ENCODE peak calls at places on chromosomes 5 and 9, in eight cellular contexts. One of them, this sample, is unnamed.

GRCh38 chr5:66739923-66740322 is 143.7 kb downstream of the MAST4 start:
- DNase-seq in sigmoid colon: no peak
- DNase-seq in upper lobe of right lung: no peak
- DNase-seq in CD8-positive, alpha-beta T cell: no peak
- DNase-seq in tibial artery: no peak
- DNase-seq in endodermal cell: no peak
- DNase-seq in right lobe of liver: no peak
- DNase-seq in left ventricle myocardium inferior: no peak
- DNase-seq in this sample: no peak

GRCh38 chr5:141876628-141877477 is 1.4 kb downstream of the PCDH1 start:
- DNase-seq in sigmoid colon: no peak
- DNase-seq in upper lobe of right lung: peak; percentile 87
- DNase-seq in CD8-positive, alpha-beta T cell: no peak
- DNase-seq in tibial artery: no peak
- DNase-seq in endodermal cell: peak; percentile 85
- DNase-seq in right lobe of liver: peak; percentile 79
- DNase-seq in left ventricle myocardium inferior: no peak
- DNase-seq in this sample: no peak

GRCh38 chr5:38756068-38756467 is 89.7 kb upstream of the OSMR start:
- DNase-seq in sigmoid colon: no peak
- DNase-seq in upper lobe of right lung: no peak
- DNase-seq in CD8-positive, alpha-beta T cell: no peak
- DNase-seq in tibial artery: no peak
- DNase-seq in endodermal cell: no peak
- DNase-seq in right lobe of liver: no peak
- DNase-seq in left ventricle myocardium inferior: no peak
- DNase-seq in this sample: no peak

GRCh38 chr5:14068136-14068535 is 75.0 kb upstream of the TRIO start:
- DNase-seq in sigmoid colon: no peak
- DNase-seq in upper lobe of right lung: no peak
- DNase-seq in CD8-positive, alpha-beta T cell: no peak
- DNase-seq in tibial artery: no peak
- DNase-seq in endodermal cell: no peak
- DNase-seq in right lobe of liver: no peak
- DNase-seq in left ventricle myocardium inferior: no peak
- DNase-seq in this sample: no peak

GRCh38 chr5:80213467-80213866 is 42.4 kb downstream of the SERINC5 start:
- DNase-seq in sigmoid colon: no peak
- DNase-seq in upper lobe of right lung: no peak
- DNase-seq in CD8-positive, alpha-beta T cell: no peak
- DNase-seq in tibial artery: no peak
- DNase-seq in endodermal cell: no peak
- DNase-seq in right lobe of liver: no peak
- DNase-seq in left ventricle myocardium inferior: no peak
- DNase-seq in this sample: no peak

GRCh38 chr5:156654444-156654843 is 195.7 kb upstream of the PPP1R2B start:
- DNase-seq in sigmoid colon: no peak
- DNase-seq in upper lobe of right lung: no peak
- DNase-seq in CD8-positive, alpha-beta T cell: no peak
- DNase-seq in tibial artery: no peak
- DNase-seq in endodermal cell: no peak
- DNase-seq in right lobe of liver: no peak
- DNase-seq in left ventricle myocardium inferior: no peak
- DNase-seq in this sample: no peak

GRCh38 chr9:109246533-109246932 is 74.3 kb downstream of the EPB41L4B start:
- DNase-seq in sigmoid colon: no peak
- DNase-seq in upper lobe of right lung: no peak
- DNase-seq in CD8-positive, alpha-beta T cell: no peak
- DNase-seq in tibial artery: no peak
- DNase-seq in endodermal cell: no peak
- DNase-seq in right lobe of liver: no peak
- DNase-seq in left ventricle myocardium inferior: no peak
- DNase-seq in this sample: no peak

GRCh38 chr9:8899541-8899940 is 1100.0 kb upstream of the DMAC1 start:
- DNase-seq in sigmoid colon: no peak
- DNase-seq in upper lobe of right lung: no peak
- DNase-seq in CD8-positive, alpha-beta T cell: no peak
- DNase-seq in tibial artery: no peak
- DNase-seq in endodermal cell: no peak
- DNase-seq in right lobe of liver: no peak
- DNase-seq in left ventricle myocardium inferior: no peak
- DNase-seq in this sample: no peak

GRCh38 chr5:14463629-14464028 is 118.0 kb upstream of the OTULINL start:
- DNase-seq in sigmoid colon: no peak
- DNase-seq in upper lobe of right lung: no peak
- DNase-seq in CD8-positive, alpha-beta T cell: no peak
- DNase-seq in tibial artery: no peak
- DNase-seq in endodermal cell: no peak
- DNase-seq in right lobe of liver: no peak
- DNase-seq in left ventricle myocardium inferior: no peak
- DNase-seq in this sample: peak; percentile 46

GRCh38 chr5:1319436-1320343 is 24.8 kb upstream of the TERT start:
- DNase-seq in sigmoid colon: peak; percentile 47
- DNase-seq in upper lobe of right lung: peak; percentile 58
- DNase-seq in CD8-positive, alpha-beta T cell: no peak
- DNase-seq in tibial artery: peak; percentile 9
- DNase-seq in endodermal cell: peak; percentile 35
- DNase-seq in right lobe of liver: no peak
- DNase-seq in left ventricle myocardium inferior: no peak
- DNase-seq in this sample: no peak

GRCh38 chr5:135887881-135888614 is 7.6 kb downstream of the IL9 start:
- DNase-seq in sigmoid colon: no peak
- DNase-seq in upper lobe of right lung: no peak
- DNase-seq in CD8-positive, alpha-beta T cell: no peak
- DNase-seq in tibial artery: no peak
- DNase-seq in endodermal cell: peak; percentile 73
- DNase-seq in right lobe of liver: no peak
- DNase-seq in left ventricle myocardium inferior: no peak
- DNase-seq in this sample: peak; percentile 83

GRCh38 chr5:105508519-105508918 is 1945.9 kb upstream of the NUDT12 start:
- DNase-seq in sigmoid colon: no peak
- DNase-seq in upper lobe of right lung: no peak
- DNase-seq in CD8-positive, alpha-beta T cell: no peak
- DNase-seq in tibial artery: no peak
- DNase-seq in endodermal cell: no peak
- DNase-seq in right lobe of liver: no peak
- DNase-seq in left ventricle myocardium inferior: no peak
- DNase-seq in this sample: peak; percentile 68

GRCh38 chr5:149421834-149422233 is 42.7 kb upstream of the IL17B start:
- DNase-seq in sigmoid colon: no peak
- DNase-seq in upper lobe of right lung: no peak
- DNase-seq in CD8-positive, alpha-beta T cell: no peak
- DNase-seq in tibial artery: no peak
- DNase-seq in endodermal cell: no peak
- DNase-seq in right lobe of liver: no peak
- DNase-seq in left ventricle myocardium inferior: no peak
- DNase-seq in this sample: peak; percentile 63

GRCh38 chr5:160470437-160471341 is 49.0 kb downstream of the PTTG1 start:
- DNase-seq in sigmoid colon: no peak
- DNase-seq in upper lobe of right lung: no peak
- DNase-seq in CD8-positive, alpha-beta T cell: no peak
- DNase-seq in tibial artery: peak; percentile 29
- DNase-seq in endodermal cell: no peak
- DNase-seq in right lobe of liver: no peak
- DNase-seq in left ventricle myocardium inferior: no peak
- DNase-seq in this sample: peak; percentile 76

GRCh38 chr5:11191673-11192072 is 430.6 kb upstream of the DAP start:
- DNase-seq in sigmoid colon: no peak
- DNase-seq in upper lobe of right lung: no peak
- DNase-seq in CD8-positive, alpha-beta T cell: no peak
- DNase-seq in tibial artery: no peak
- DNase-seq in endodermal cell: no peak
- DNase-seq in right lobe of liver: no peak
- DNase-seq in left ventricle myocardium inferior: no peak
- DNase-seq in this sample: no peak

GRCh38 chr9:99368341-99369326 is 146.6 kb downstream of the SEC61B start:
- DNase-seq in sigmoid colon: peak; percentile 77
- DNase-seq in upper lobe of right lung: no peak
- DNase-seq in CD8-positive, alpha-beta T cell: no peak
- DNase-seq in tibial artery: peak; percentile 60
- DNase-seq in endodermal cell: no peak
- DNase-seq in right lobe of liver: no peak
- DNase-seq in left ventricle myocardium inferior: peak; percentile 66
- DNase-seq in this sample: peak; percentile 75

GRCh38 chr5:15234911-15235310 is 265.1 kb upstream of the FBXL7 start:
- DNase-seq in sigmoid colon: no peak
- DNase-seq in upper lobe of right lung: no peak
- DNase-seq in CD8-positive, alpha-beta T cell: no peak
- DNase-seq in tibial artery: no peak
- DNase-seq in endodermal cell: no peak
- DNase-seq in right lobe of liver: no peak
- DNase-seq in left ventricle myocardium inferior: no peak
- DNase-seq in this sample: peak; percentile 21

GRCh38 chr9:30972654-30973053 is 1411.8 kb upstream of the ACO1 start:
- DNase-seq in sigmoid colon: no peak
- DNase-seq in upper lobe of right lung: no peak
- DNase-seq in CD8-positive, alpha-beta T cell: no peak
- DNase-seq in tibial artery: no peak
- DNase-seq in endodermal cell: no peak
- DNase-seq in right lobe of liver: no peak
- DNase-seq in left ventricle myocardium inferior: no peak
- DNase-seq in this sample: no peak

DNA sequence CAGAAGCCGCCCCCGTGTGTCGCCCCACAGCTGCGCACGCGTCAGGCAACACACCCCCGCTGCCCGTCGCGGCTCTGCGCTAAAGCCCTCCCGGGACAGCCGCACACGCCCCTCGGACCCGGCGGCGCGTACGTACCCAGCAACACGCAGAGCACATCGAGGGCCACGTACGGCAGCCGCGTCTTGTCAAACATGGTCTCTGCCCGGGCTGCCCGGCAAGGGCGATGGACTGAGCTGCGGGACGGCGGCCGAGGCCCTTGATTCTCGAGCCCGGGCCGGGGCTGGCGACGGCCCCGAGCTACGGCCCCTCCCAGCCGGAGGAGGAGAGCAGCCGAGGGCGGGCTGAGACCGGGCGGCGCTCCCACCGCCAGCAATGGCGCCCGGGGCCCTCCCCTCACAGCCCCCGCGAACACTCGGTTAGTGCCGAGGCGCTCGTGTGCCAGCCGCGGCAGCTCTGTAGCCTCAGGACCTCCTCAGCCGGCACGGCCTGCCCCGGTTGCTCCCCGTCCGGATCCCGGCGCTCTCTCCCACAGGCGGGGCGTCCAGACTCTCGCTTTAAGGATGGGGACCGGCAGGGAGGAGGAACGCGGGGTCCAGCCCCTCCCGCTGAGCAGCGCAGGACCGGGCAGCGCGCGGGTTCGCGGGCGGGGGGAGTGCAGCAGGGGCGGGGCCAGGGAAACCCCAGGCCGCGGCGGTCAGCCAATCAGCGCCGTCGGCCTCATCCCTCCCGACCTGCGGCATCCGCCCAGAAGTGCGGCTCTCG is at the start of gene PLPP1:
- DNase-seq in sigmoid colon: peak; percentile 97
- DNase-seq in upper lobe of right lung: peak; percentile 95
- DNase-seq in CD8-positive, alpha-beta T cell: peak; percentile 57
- DNase-seq in tibial artery: peak; percentile 88
- DNase-seq in endodermal cell: peak; percentile 96
- DNase-seq in right lobe of liver: peak; percentile 96
- DNase-seq in left ventricle myocardium inferior: peak; percentile 92
- DNase-seq in this sample: peak; percentile 89
- TF ChIP-seq CTCF in sigmoid colon: no peak
- TF ChIP-seq CTCF in upper lobe of right lung: no peak
- TF ChIP-seq CTCF in CD8-positive, alpha-beta T cell: no peak
- TF ChIP-seq CTCF in tibial artery: peak; percentile 4
- TF ChIP-seq CTCF in endodermal cell: no peak
- TF ChIP-seq CTCF in right lobe of liver: no peak
- TF ChIP-seq CTCF in left ventricle myocardium inferior: no peak
- TF ChIP-seq CTCF in this sample: no peak

DNA sequence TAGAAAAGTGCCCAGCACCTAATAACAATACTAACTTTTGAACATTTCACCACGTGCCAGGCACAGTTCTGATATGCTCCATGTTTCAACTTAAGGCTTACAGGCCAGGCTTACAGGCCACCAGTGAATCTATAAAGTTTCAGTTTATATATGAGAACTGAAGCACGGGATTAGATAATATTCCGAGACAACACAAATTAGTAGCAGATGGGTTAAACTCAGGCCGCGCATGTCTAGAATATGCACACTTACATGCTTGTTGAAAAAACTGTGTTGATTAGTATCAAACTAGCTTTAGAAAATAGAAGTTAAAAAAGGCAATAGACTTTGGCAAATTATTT is 587.9 kb downstream of the MTRR start:
- DNase-seq in sigmoid colon: no peak
- DNase-seq in upper lobe of right lung: no peak
- DNase-seq in CD8-positive, alpha-beta T cell: no peak
- DNase-seq in tibial artery: no peak
- DNase-seq in endodermal cell: no peak
- DNase-seq in right lobe of liver: no peak
- DNase-seq in left ventricle myocardium inferior: no peak
- DNase-seq in this sample: no peak
- H3K4me3 ChIP-seq in sigmoid colon: peak overlapping the region; percentile 86
- H3K4me3 ChIP-seq in upper lobe of right lung: peak overlapping the region; percentile 74
- H3K4me3 ChIP-seq in CD8-positive, alpha-beta T cell: peak overlapping the region; percentile 75
- H3K4me3 ChIP-seq in tibial artery: peak overlapping the region; percentile 93
- H3K4me3 ChIP-seq in endodermal cell: no peak overlapping the region
- H3K4me3 ChIP-seq in right lobe of liver: peak overlapping the region; percentile 74
- H3K4me3 ChIP-seq in left ventricle myocardium inferior: peak overlapping the region; percentile 91
- H3K4me3 ChIP-seq in this sample: peak overlapping the region; percentile 96

GRCh38 chr5:150710165-150710564 is 9.3 kb upstream of the RBM22 start:
- DNase-seq in sigmoid colon: no peak
- DNase-seq in upper lobe of right lung: no peak
- DNase-seq in CD8-positive, alpha-beta T cell: no peak
- DNase-seq in tibial artery: no peak
- DNase-seq in endodermal cell: no peak
- DNase-seq in right lobe of liver: no peak
- DNase-seq in left ventricle myocardium inferior: no peak
- DNase-seq in this sample: peak; percentile 15
- TF ChIP-seq CTCF in sigmoid colon: no peak
- TF ChIP-seq CTCF in upper lobe of right lung: peak; percentile 37
- TF ChIP-seq CTCF in CD8-positive, alpha-beta T cell: peak; percentile 39
- TF ChIP-seq CTCF in tibial artery: peak; percentile 37
- TF ChIP-seq CTCF in endodermal cell: peak; percentile 65
- TF ChIP-seq CTCF in right lobe of liver: peak; percentile 16
- TF ChIP-seq CTCF in left ventricle myocardium inferior: peak; percentile 54
- TF ChIP-seq CTCF in this sample: peak; percentile 43

GRCh38 chr9:70772591-70772990 is 348.8 kb downstream of the TRPM3 start:
- DNase-seq in sigmoid colon: no peak
- DNase-seq in upper lobe of right lung: no peak
- DNase-seq in CD8-positive, alpha-beta T cell: no peak
- DNase-seq in tibial artery: no peak
- DNase-seq in endodermal cell: no peak
- DNase-seq in right lobe of liver: no peak
- DNase-seq in left ventricle myocardium inferior: no peak
- DNase-seq in this sample: no peak

GRCh38 chr9:70778568-70778967 is 342.9 kb downstream of the TRPM3 start:
- DNase-seq in sigmoid colon: no peak
- DNase-seq in upper lobe of right lung: no peak
- DNase-seq in CD8-positive, alpha-beta T cell: no peak
- DNase-seq in tibial artery: no peak
- DNase-seq in endodermal cell: no peak
- DNase-seq in right lobe of liver: no peak
- DNase-seq in left ventricle myocardium inferior: no peak
- DNase-seq in this sample: no peak

DNA sequence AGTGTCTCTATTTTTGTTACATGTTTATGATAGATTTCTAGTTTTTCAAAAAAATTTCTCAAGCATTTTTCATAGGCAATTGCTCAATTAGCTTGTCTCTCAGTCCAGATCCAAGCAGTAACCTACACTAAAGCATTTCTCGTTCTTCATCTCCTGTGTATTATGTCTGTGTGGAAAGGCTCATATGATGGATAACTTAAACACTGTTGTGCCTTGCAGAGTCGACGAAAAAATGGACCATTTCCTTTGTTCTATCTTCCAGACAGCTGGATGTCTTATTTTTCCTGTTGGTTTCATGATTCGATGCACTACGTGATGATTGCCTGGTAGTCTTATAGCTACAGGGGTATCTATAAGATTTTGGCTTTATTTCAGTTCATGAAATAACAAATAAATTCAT is 347.8 kb downstream of the TRPM3 start:
- DNase-seq in sigmoid colon: no peak
- DNase-seq in upper lobe of right lung: no peak
- DNase-seq in CD8-positive, alpha-beta T cell: no peak
- DNase-seq in tibial artery: no peak
- DNase-seq in endodermal cell: no peak
- DNase-seq in right lobe of liver: no peak
- DNase-seq in left ventricle myocardium inferior: no peak
- DNase-seq in this sample: no peak
- H3K4me3 ChIP-seq in sigmoid colon: no peak overlapping the region
- H3K4me3 ChIP-seq in upper lobe of right lung: no peak overlapping the region
- H3K4me3 ChIP-seq in CD8-positive, alpha-beta T cell: no peak overlapping the region
- H3K4me3 ChIP-seq in tibial artery: no peak overlapping the region
- H3K4me3 ChIP-seq in endodermal cell: no peak overlapping the region
- H3K4me3 ChIP-seq in right lobe of liver: no peak overlapping the region
- H3K4me3 ChIP-seq in left ventricle myocardium inferior: no peak overlapping the region
- H3K4me3 ChIP-seq in this sample: no peak overlapping the region

This sample was measured in choroid plexus epithelial cell.